ENCODE peak calls at places on chromosome 1, in four cellular contexts. W is neural progenitor cell, U is GM12864, T is body of pancreas. C is an unnamed sample.

GRCh38 chr1:236848274-236848925 is 53.3 kb downstream of the MTR start:
- DNase-seq in U (no peak), W (no peak), T (no peak), C (no peak)

GRCh38 chr1:87963566-87963965 is 634.9 kb downstream of the LMO4 start:
- DNase-seq in W (no peak), U (no peak), T (no peak), C (no peak)

GRCh38 chr1:94079056-94079990 is 41.6 kb downstream of the ABCA4 start:
- DNase-seq in W (peak), T (no peak), U (no peak), C (no peak)

GRCh38 chr1:18325151-18325550 is 155.6 kb upstream of the KLHDC7A start:
- DNase-seq in W (peak), T (no peak), U (no peak), C (no peak)

GRCh38 chr1:246306415-246307037 is 200.6 kb downstream of the SMYD3 start:
- DNase-seq in U (no peak), W (peak), T (no peak), C (no peak)

GRCh38 chr1:117564227-117565082 is 41.4 kb upstream of the TENT5C start:
- DNase-seq in W (no peak), U (no peak), T (no peak), C (no peak)

GRCh38 chr1:119323216-119323982 is 45.2 kb upstream of the HAO2 start:
- DNase-seq in T (no peak), U (peak), W (no peak), C (no peak)

GRCh38 chr1:20440785-20441200 is 45.2 kb downstream of the CAMK2N1 start:
- DNase-seq in U (no peak), T (peak), W (peak), C (peak)

GRCh38 chr1:154837034-154837678 is 32.9 kb downstream of the KCNN3 start:
- DNase-seq in U (no peak), W (no peak), T (peak), C (no peak)

GRCh38 chr1:220044683-220045355 is 1.5 kb downstream of the EPRS1 start:
- DNase-seq in W (no peak), T (no peak), U (no peak), C (no peak)

GRCh38 chr1:92066321-92066720 is 8.9 kb downstream of the SETSIP start:
- DNase-seq in T (peak), W (no peak), U (no peak), C (no peak)